ENCODE peak calls at places on chromosomes 1 and 21, in ten cellular contexts. Y is suprapubic skin, A is spleen, V is uterus, O is GM12878, D is heart left ventricle, R is lower leg skin, Q is body of pancreas, I is transverse colon, X is upper lobe of left lung. T is an unnamed sample.

GRCh38 chr1:202107801-202108731 is 14.7 kb upstream of the GPR37L1 start:
- DNase-seq in X (peak), V (no peak), I (peak), Q (peak), D (no peak), A (no peak), O (no peak), R (no peak), Y (no peak), T (no peak)

GRCh38 chr1:15390667-15391066 is 19.0 kb upstream of the EFHD2 start:
- DNase-seq in I (no peak), R (no peak), Q (no peak), A (no peak), O (no peak), V (no peak), X (no peak), D (no peak), Y (no peak), T (no peak)

GRCh38 chr1:201353186-201353940 is 24.1 kb downstream of the TNNT2 start:
- DNase-seq in Q (peak), V (no peak), D (peak), I (no peak), O (no peak), X (no peak), Y (no peak), A (peak), R (no peak), T (no peak)

GRCh38 chr1:167629681-167630567 is at the start of gene RCSD1:
- DNase-seq in O (no peak), Q (peak), D (peak), A (peak), V (peak), Y (no peak), X (no peak), R (no peak), I (peak), T (no peak)

GRCh38 chr1:103180660-103181059 is 72.3 kb upstream of the COL11A1 start:
- DNase-seq in X (no peak), V (no peak), R (no peak), D (no peak), I (no peak), Q (no peak), O (no peak), A (no peak), Y (no peak), T (no peak)

GRCh38 chr1:17725811-17726582 is 29.1 kb upstream of the ACTL8 start:
- DNase-seq in V (no peak), I (no peak), A (no peak), Y (no peak), O (no peak), R (no peak), Q (no peak), X (no peak), D (peak), T (no peak)

GRCh38 chr1:45266151-45266801 is 59.9 kb upstream of the ZSWIM5 start:
- DNase-seq in Y (no peak), Q (peak), D (no peak), X (peak), A (peak), R (no peak), I (peak), V (peak), O (no peak), T (peak)

GRCh38 chr1:208977861-208978260 is 605.7 kb upstream of the CAMK1G start:
- DNase-seq in Y (no peak), Q (no peak), A (no peak), D (no peak), R (no peak), X (no peak), V (no peak), I (no peak), O (no peak), T (no peak)

GRCh38 chr1:25610822-25611630 is 5.6 kb upstream of the MAN1C1 start:
- DNase-seq in V (no peak), X (no peak), Q (no peak), D (no peak), Y (peak), O (no peak), A (no peak), I (no peak), R (no peak), T (no peak)

GRCh38 chr1:222068101-222068500 is 326.2 kb upstream of the DUSP10 start:
- DNase-seq in Y (no peak), X (no peak), A (no peak), Q (no peak), V (no peak), R (no peak), O (no peak), D (no peak), I (no peak), T (no peak)

GRCh38 chr1:99264201-99265021 is at the start of gene PLPPR4:
- DNase-seq in A (peak), X (no peak), I (peak), D (peak), O (no peak), R (peak), Q (peak), V (peak), Y (peak), T (peak)

GRCh38 chr1:41853907-41854306 is 64.8 kb downstream of the HIVEP3 start:
- DNase-seq in X (no peak), I (no peak), O (no peak), V (no peak), A (no peak), Y (no peak), D (no peak), Q (no peak), R (no peak), T (no peak)

GRCh38 chr1:18486195-18486594 is 5.5 kb downstream of the KLHDC7A start:
- DNase-seq in X (no peak), I (no peak), Y (no peak), V (no peak), A (peak), D (no peak), Q (no peak), R (no peak), O (no peak), T (no peak)

GRCh38 chr1:225121095-225121494 is 191.6 kb downstream of the DNAH14 start:
- DNase-seq in A (no peak), V (no peak), R (no peak), I (no peak), Y (no peak), X (no peak), O (no peak), Q (no peak), D (no peak), T (no peak)

GRCh38 chr21:40204956-40205355 is 337.7 kb downstream of the PCP4 start:
- DNase-seq in O (no peak), X (no peak), A (no peak), Q (no peak), D (no peak), Y (no peak), I (no peak), V (no peak), R (no peak), T (no peak)

GRCh38 chr1:68442822-68443556 is 6.8 kb downstream of the RPE65 start:
- DNase-seq in A (no peak), V (no peak), X (no peak), O (no peak), Y (no peak), D (no peak), R (peak), Q (peak), I (peak), T (no peak)

GRCh38 chr1:234437423-234438171 is 41.4 kb downstream of the TARBP1 start:
- DNase-seq in R (no peak), O (no peak), Q (peak), V (no peak), Y (no peak), A (no peak), I (no peak), X (no peak), D (no peak), T (no peak)

GRCh38 chr1:25926731-25927496 is 20.7 kb upstream of the STMN1 start:
- DNase-seq in X (no peak), Y (no peak), I (no peak), D (no peak), A (no peak), Q (no peak), V (no peak), R (no peak), O (no peak), T (no peak)

GRCh38 chr1:71357708-71358107 is 276.9 kb upstream of the ZRANB2 start:
- DNase-seq in R (no peak), V (no peak), X (no peak), O (no peak), Y (no peak), Q (no peak), A (peak), I (no peak), D (no peak), T (no peak)

DNA sequence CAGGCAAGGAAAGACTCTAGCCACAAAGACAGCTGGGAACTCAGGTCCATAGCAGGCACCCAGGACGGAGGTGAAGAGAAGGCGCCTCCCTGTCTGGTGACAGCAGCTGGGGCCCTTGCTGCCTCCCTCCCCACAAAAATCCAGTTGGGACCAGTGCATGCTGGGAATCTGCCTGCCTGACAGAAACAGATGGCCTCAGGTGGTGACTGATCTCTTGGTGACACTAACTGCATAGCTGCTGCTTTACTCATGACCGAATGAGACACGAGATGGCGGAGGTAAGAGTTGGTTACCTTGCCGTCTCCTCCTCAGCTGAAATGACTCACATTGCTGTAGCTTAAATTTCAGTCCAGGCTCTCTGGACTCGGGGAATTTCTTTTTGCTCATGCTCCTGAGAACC is 130.3 kb downstream of the FGGY start:
- DNase-seq in A (no peak), I (no peak), R (peak), Y (no peak), V (no peak), X (no peak), D (no peak), O (no peak), Q (no peak), T (no peak)
- TF ChIP-seq POLR2A in A (no peak), I (no peak), R (no peak), Y (no peak), V (no peak), X (no peak), D (no peak), O (no peak), Q (no peak), T (no peak)

DNA sequence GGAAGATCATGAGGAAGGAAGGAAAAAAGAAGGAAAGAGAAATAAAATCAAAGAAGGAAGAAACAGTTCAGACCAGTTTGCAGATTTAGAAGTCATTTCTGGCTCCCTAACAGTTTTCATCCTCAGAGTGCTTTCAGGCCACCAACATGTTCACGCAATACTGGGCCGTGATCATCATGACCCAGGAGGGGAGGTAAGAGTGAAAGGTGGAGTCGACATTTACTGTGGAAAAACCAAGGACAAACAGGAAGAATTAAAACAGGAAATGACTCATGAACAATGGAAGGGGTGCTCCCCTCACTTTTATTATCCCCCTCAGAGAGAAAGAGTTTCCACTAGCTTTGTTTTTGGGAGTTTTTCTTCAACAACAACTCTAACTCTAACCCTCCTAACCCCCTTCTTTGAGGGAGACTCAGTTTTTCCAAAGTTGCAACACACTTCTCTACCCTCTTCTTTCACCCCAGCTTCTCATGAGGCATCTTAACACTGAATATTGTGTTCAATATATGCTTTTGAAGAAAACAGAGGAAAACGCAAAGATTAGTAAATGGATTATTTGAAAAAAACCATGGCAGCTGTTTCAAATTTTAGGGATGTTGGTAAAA is 60.4 kb downstream of the VANGL2 start:
- DNase-seq in X (no peak), A (no peak), V (no peak), O (no peak), R (no peak), I (no peak), D (no peak), Q (no peak), Y (no peak), T (no peak)
- H3K4me3 ChIP-seq in X (no peak), A (no peak), V (no peak), O (peak), R (no peak), I (no peak), D (no peak), Q (no peak), Y (no peak), T (no peak)

GRCh38 chr1:8706291-8706690 is 111.1 kb downstream of the RERE start:
- DNase-seq in Y (no peak), R (no peak), Q (no peak), X (no peak), D (no peak), A (no peak), I (no peak), O (no peak), V (no peak), T (no peak)

GRCh38 chr1:8705104-8705503 is 112.3 kb downstream of the RERE start:
- DNase-seq in O (no peak), R (no peak), X (no peak), Q (peak), D (no peak), A (no peak), I (no peak), V (no peak), Y (no peak), T (peak)

GRCh38 chr1:8702121-8702520 is 115.3 kb downstream of the RERE start:
- DNase-seq in O (no peak), I (peak), Q (peak), R (no peak), X (peak), A (no peak), V (no peak), Y (no peak), D (no peak), T (peak)

GRCh38 chr1:8699679-8700078 is 117.8 kb downstream of the RERE start:
- DNase-seq in V (no peak), Q (no peak), Y (no peak), X (no peak), D (no peak), A (no peak), O (no peak), R (no peak), I (no peak), T (no peak)

GRCh38 chr1:8702848-8703810 is 114.3 kb downstream of the RERE start:
- DNase-seq in Y (peak), A (peak), Q (peak), O (no peak), X (peak), I (peak), V (peak), D (peak), R (peak), T (peak)
- TF ChIP-seq POLR2A in Y (peak), A (peak), Q (peak), O (peak), X (peak), I (peak), V (peak), D (peak), R (no peak), T (peak)

GRCh38 chr1:118136511-118136937 is 48.5 kb downstream of the SPAG17 start:
- DNase-seq in V (no peak), D (no peak), O (peak), A (no peak), X (no peak), I (no peak), R (no peak), Y (no peak), Q (no peak), T (no peak)
- H3K4me3 ChIP-seq in V (no peak), D (no peak), O (no peak), A (no peak), X (no peak), I (no peak), R (no peak), Y (no peak), Q (no peak), T (no peak)

GRCh38 chr1:248900637-248901036 is 5.4 kb upstream of the PGBD2 start:
- DNase-seq in X (no peak), R (no peak), D (no peak), Q (no peak), A (no peak), I (no peak), V (no peak), Y (no peak), O (no peak), T (no peak)
- TF ChIP-seq POLR2A in X (no peak), R (no peak), D (no peak), Q (no peak), A (no peak), I (no peak), V (no peak), Y (no peak), O (no peak), T (no peak)

GRCh38 chr1:31421404-31422040 is 8.5 kb downstream of the SERINC2 start:
- DNase-seq in Y (no peak), A (no peak), D (no peak), I (no peak), V (no peak), Q (peak), O (no peak), X (no peak), R (no peak), T (no peak)
- H3K4me3 ChIP-seq in Y (no peak), A (no peak), D (no peak), I (no peak), V (no peak), Q (no peak), O (no peak), X (no peak), R (no peak), T (no peak)

T was measured in thyroid gland.